ENCODE peak calls at places on chromosomes 2 and 18, in eight cellular contexts. One of them, this sample, is unnamed.

GRCh38 chr2:126653102-126653501 is 2.9 kb upstream of the GYPC start:
- DNase-seq in K562: peak; percentile 5
- DNase-seq in GM12864: no peak
- DNase-seq in kidney epithelial cell: no peak
- DNase-seq in stimulated activated CD8-positive, alpha-beta memory T cell treated with anti-CD3 and anti-CD28 coated beads, Interleukin-7, amount 100 ng/mL, for 24 hours: no peak
- DNase-seq in retina: no peak
- DNase-seq in erythroblast: no peak
- DNase-seq in naive thymus-derived CD4-positive, alpha-beta T cell: no peak
- DNase-seq in this sample: peak; percentile 15

GRCh38 chr18:50886914-50887313 is 8.0 kb downstream of the ME2 start:
- DNase-seq in K562: no peak
- DNase-seq in GM12864: no peak
- DNase-seq in kidney epithelial cell: no peak
- DNase-seq in stimulated activated CD8-positive, alpha-beta memory T cell treated with anti-CD3 and anti-CD28 coated beads, Interleukin-7, amount 100 ng/mL, for 24 hours: no peak
- DNase-seq in retina: no peak
- DNase-seq in erythroblast: no peak
- DNase-seq in naive thymus-derived CD4-positive, alpha-beta T cell: no peak
- DNase-seq in this sample: no peak

GRCh38 chr2:120012363-120012762 is 514 bp upstream of the EPB41L5 start:
- DNase-seq in K562: no peak
- DNase-seq in GM12864: no peak
- DNase-seq in kidney epithelial cell: no peak
- DNase-seq in stimulated activated CD8-positive, alpha-beta memory T cell treated with anti-CD3 and anti-CD28 coated beads, Interleukin-7, amount 100 ng/mL, for 24 hours: no peak
- DNase-seq in retina: no peak
- DNase-seq in erythroblast: no peak
- DNase-seq in naive thymus-derived CD4-positive, alpha-beta T cell: no peak
- DNase-seq in this sample: no peak

GRCh38 chr2:216520156-216520555 is 21.5 kb downstream of the RPL37A start:
- DNase-seq in K562: no peak
- DNase-seq in GM12864: no peak
- DNase-seq in kidney epithelial cell: no peak
- DNase-seq in stimulated activated CD8-positive, alpha-beta memory T cell treated with anti-CD3 and anti-CD28 coated beads, Interleukin-7, amount 100 ng/mL, for 24 hours: no peak
- DNase-seq in retina: no peak
- DNase-seq in erythroblast: no peak
- DNase-seq in naive thymus-derived CD4-positive, alpha-beta T cell: no peak
- DNase-seq in this sample: no peak

GRCh38 chr2:203606051-203606450 is 71.0 kb upstream of the RAPH1 start:
- DNase-seq in K562: no peak
- DNase-seq in GM12864: no peak
- DNase-seq in kidney epithelial cell: no peak
- DNase-seq in stimulated activated CD8-positive, alpha-beta memory T cell treated with anti-CD3 and anti-CD28 coated beads, Interleukin-7, amount 100 ng/mL, for 24 hours: no peak
- DNase-seq in retina: no peak
- DNase-seq in erythroblast: no peak
- DNase-seq in naive thymus-derived CD4-positive, alpha-beta T cell: no peak
- DNase-seq in this sample: no peak

GRCh38 chr2:71458413-71459083 is 5.2 kb downstream of the DYSF start:
- DNase-seq in K562: no peak
- DNase-seq in GM12864: no peak
- DNase-seq in kidney epithelial cell: peak; percentile 49
- DNase-seq in stimulated activated CD8-positive, alpha-beta memory T cell treated with anti-CD3 and anti-CD28 coated beads, Interleukin-7, amount 100 ng/mL, for 24 hours: no peak
- DNase-seq in retina: no peak
- DNase-seq in erythroblast: peak; percentile 41
- DNase-seq in naive thymus-derived CD4-positive, alpha-beta T cell: no peak
- DNase-seq in this sample: peak; percentile 61

GRCh38 chr2:198127627-198128026 is 323.2 kb downstream of the PLCL1 start:
- DNase-seq in K562: peak; percentile 53
- DNase-seq in GM12864: peak; percentile 38
- DNase-seq in kidney epithelial cell: peak; percentile 31
- DNase-seq in stimulated activated CD8-positive, alpha-beta memory T cell treated with anti-CD3 and anti-CD28 coated beads, Interleukin-7, amount 100 ng/mL, for 24 hours: no peak
- DNase-seq in retina: no peak
- DNase-seq in erythroblast: peak; percentile 73
- DNase-seq in naive thymus-derived CD4-positive, alpha-beta T cell: peak; percentile 51
- DNase-seq in this sample: peak; percentile 76

GRCh38 chr2:159903404-159904126 is 105.6 kb upstream of the CD302 start:
- DNase-seq in K562: no peak
- DNase-seq in GM12864: no peak
- DNase-seq in kidney epithelial cell: no peak
- DNase-seq in stimulated activated CD8-positive, alpha-beta memory T cell treated with anti-CD3 and anti-CD28 coated beads, Interleukin-7, amount 100 ng/mL, for 24 hours: peak; percentile 8
- DNase-seq in retina: no peak
- DNase-seq in erythroblast: no peak
- DNase-seq in naive thymus-derived CD4-positive, alpha-beta T cell: peak; percentile 68
- DNase-seq in this sample: peak; percentile 34

GRCh38 chr2:21754164-21754788 is 630.5 kb downstream of the TDRD15 start:
- DNase-seq in K562: no peak
- DNase-seq in GM12864: no peak
- DNase-seq in kidney epithelial cell: no peak
- DNase-seq in stimulated activated CD8-positive, alpha-beta memory T cell treated with anti-CD3 and anti-CD28 coated beads, Interleukin-7, amount 100 ng/mL, for 24 hours: no peak
- DNase-seq in retina: no peak
- DNase-seq in erythroblast: no peak
- DNase-seq in naive thymus-derived CD4-positive, alpha-beta T cell: no peak
- DNase-seq in this sample: no peak

GRCh38 chr2:71528749-71529148 is 75.4 kb downstream of the DYSF start:
- DNase-seq in K562: no peak
- DNase-seq in GM12864: no peak
- DNase-seq in kidney epithelial cell: no peak
- DNase-seq in stimulated activated CD8-positive, alpha-beta memory T cell treated with anti-CD3 and anti-CD28 coated beads, Interleukin-7, amount 100 ng/mL, for 24 hours: no peak
- DNase-seq in retina: no peak
- DNase-seq in erythroblast: no peak
- DNase-seq in naive thymus-derived CD4-positive, alpha-beta T cell: no peak
- DNase-seq in this sample: no peak

GRCh38 chr2:237210763-237211162 is 125.1 kb downstream of the COPS8 start:
- DNase-seq in K562: no peak
- DNase-seq in GM12864: no peak
- DNase-seq in kidney epithelial cell: no peak
- DNase-seq in stimulated activated CD8-positive, alpha-beta memory T cell treated with anti-CD3 and anti-CD28 coated beads, Interleukin-7, amount 100 ng/mL, for 24 hours: no peak
- DNase-seq in retina: no peak
- DNase-seq in erythroblast: no peak
- DNase-seq in naive thymus-derived CD4-positive, alpha-beta T cell: no peak
- DNase-seq in this sample: no peak

GRCh38 chr2:189249171-189249570 is 69.6 kb upstream of the COL5A2 start:
- DNase-seq in K562: no peak
- DNase-seq in GM12864: no peak
- DNase-seq in kidney epithelial cell: no peak
- DNase-seq in stimulated activated CD8-positive, alpha-beta memory T cell treated with anti-CD3 and anti-CD28 coated beads, Interleukin-7, amount 100 ng/mL, for 24 hours: no peak
- DNase-seq in retina: no peak
- DNase-seq in erythroblast: no peak
- DNase-seq in naive thymus-derived CD4-positive, alpha-beta T cell: no peak
- DNase-seq in this sample: no peak

GRCh38 chr2:67210430-67210829 is 186.7 kb upstream of the ETAA1 start:
- DNase-seq in K562: no peak
- DNase-seq in GM12864: no peak
- DNase-seq in kidney epithelial cell: no peak
- DNase-seq in stimulated activated CD8-positive, alpha-beta memory T cell treated with anti-CD3 and anti-CD28 coated beads, Interleukin-7, amount 100 ng/mL, for 24 hours: no peak
- DNase-seq in retina: no peak
- DNase-seq in erythroblast: no peak
- DNase-seq in naive thymus-derived CD4-positive, alpha-beta T cell: no peak
- DNase-seq in this sample: no peak

GRCh38 chr18:6004119-6004518 is 108.8 kb upstream of the TMEM200C start:
- DNase-seq in K562: no peak
- DNase-seq in GM12864: no peak
- DNase-seq in kidney epithelial cell: no peak
- DNase-seq in stimulated activated CD8-positive, alpha-beta memory T cell treated with anti-CD3 and anti-CD28 coated beads, Interleukin-7, amount 100 ng/mL, for 24 hours: no peak
- DNase-seq in retina: no peak
- DNase-seq in erythroblast: no peak
- DNase-seq in naive thymus-derived CD4-positive, alpha-beta T cell: no peak
- DNase-seq in this sample: no peak

GRCh38 chr2:166464187-166464586 is 29.9 kb downstream of the SCN7A start:
- DNase-seq in K562: no peak
- DNase-seq in GM12864: no peak
- DNase-seq in kidney epithelial cell: no peak
- DNase-seq in stimulated activated CD8-positive, alpha-beta memory T cell treated with anti-CD3 and anti-CD28 coated beads, Interleukin-7, amount 100 ng/mL, for 24 hours: no peak
- DNase-seq in retina: no peak
- DNase-seq in erythroblast: no peak
- DNase-seq in naive thymus-derived CD4-positive, alpha-beta T cell: no peak
- DNase-seq in this sample: no peak

GRCh38 chr2:33064349-33064801 is 117.6 kb downstream of the LTBP1 start:
- DNase-seq in K562: no peak
- DNase-seq in GM12864: no peak
- DNase-seq in kidney epithelial cell: no peak
- DNase-seq in stimulated activated CD8-positive, alpha-beta memory T cell treated with anti-CD3 and anti-CD28 coated beads, Interleukin-7, amount 100 ng/mL, for 24 hours: no peak
- DNase-seq in retina: no peak
- DNase-seq in erythroblast: peak; percentile 13
- DNase-seq in naive thymus-derived CD4-positive, alpha-beta T cell: no peak
- DNase-seq in this sample: no peak

GRCh38 chr2:182890305-182890704 is 23.9 kb upstream of the FRZB start:
- DNase-seq in K562: no peak
- DNase-seq in GM12864: no peak
- DNase-seq in kidney epithelial cell: no peak
- DNase-seq in stimulated activated CD8-positive, alpha-beta memory T cell treated with anti-CD3 and anti-CD28 coated beads, Interleukin-7, amount 100 ng/mL, for 24 hours: no peak
- DNase-seq in retina: no peak
- DNase-seq in erythroblast: no peak
- DNase-seq in naive thymus-derived CD4-positive, alpha-beta T cell: no peak
- DNase-seq in this sample: no peak

GRCh38 chr2:157746234-157746950 is 117.7 kb upstream of the ACVR1C start:
- DNase-seq in K562: no peak
- DNase-seq in GM12864: no peak
- DNase-seq in kidney epithelial cell: peak; percentile 42
- DNase-seq in stimulated activated CD8-positive, alpha-beta memory T cell treated with anti-CD3 and anti-CD28 coated beads, Interleukin-7, amount 100 ng/mL, for 24 hours: no peak
- DNase-seq in retina: no peak
- DNase-seq in erythroblast: no peak
- DNase-seq in naive thymus-derived CD4-positive, alpha-beta T cell: no peak
- DNase-seq in this sample: no peak

GRCh38 chr18:6009751-6010150 is 114.4 kb upstream of the TMEM200C start:
- DNase-seq in K562: no peak
- DNase-seq in GM12864: no peak
- DNase-seq in kidney epithelial cell: no peak
- DNase-seq in stimulated activated CD8-positive, alpha-beta memory T cell treated with anti-CD3 and anti-CD28 coated beads, Interleukin-7, amount 100 ng/mL, for 24 hours: no peak
- DNase-seq in retina: no peak
- DNase-seq in erythroblast: no peak
- DNase-seq in naive thymus-derived CD4-positive, alpha-beta T cell: no peak
- DNase-seq in this sample: no peak

GRCh38 chr2:24515841-24516240 is 24.8 kb downstream of the NCOA1 start:
- DNase-seq in K562: no peak
- DNase-seq in GM12864: no peak
- DNase-seq in kidney epithelial cell: no peak
- DNase-seq in stimulated activated CD8-positive, alpha-beta memory T cell treated with anti-CD3 and anti-CD28 coated beads, Interleukin-7, amount 100 ng/mL, for 24 hours: no peak
- DNase-seq in retina: no peak
- DNase-seq in erythroblast: peak; percentile 16
- DNase-seq in naive thymus-derived CD4-positive, alpha-beta T cell: no peak
- DNase-seq in this sample: peak; percentile 30

GRCh38 chr18:66971951-66972350 is 368.1 kb upstream of the CDH19 start:
- DNase-seq in K562: no peak
- DNase-seq in GM12864: no peak
- DNase-seq in kidney epithelial cell: no peak
- DNase-seq in stimulated activated CD8-positive, alpha-beta memory T cell treated with anti-CD3 and anti-CD28 coated beads, Interleukin-7, amount 100 ng/mL, for 24 hours: no peak
- DNase-seq in retina: no peak
- DNase-seq in erythroblast: no peak
- DNase-seq in naive thymus-derived CD4-positive, alpha-beta T cell: no peak
- DNase-seq in this sample: no peak

GRCh38 chr2:36044389-36044788 is 311.2 kb upstream of the CRIM1 start:
- DNase-seq in K562: no peak
- DNase-seq in GM12864: no peak
- DNase-seq in kidney epithelial cell: no peak
- DNase-seq in stimulated activated CD8-positive, alpha-beta memory T cell treated with anti-CD3 and anti-CD28 coated beads, Interleukin-7, amount 100 ng/mL, for 24 hours: no peak
- DNase-seq in retina: peak; percentile 36
- DNase-seq in erythroblast: no peak
- DNase-seq in naive thymus-derived CD4-positive, alpha-beta T cell: no peak
- DNase-seq in this sample: no peak

GRCh38 chr2:239927424-239927981 is 97.6 kb downstream of the NDUFA10 start:
- DNase-seq in K562: peak; percentile 79
- DNase-seq in GM12864: no peak
- DNase-seq in kidney epithelial cell: peak; percentile 61
- DNase-seq in stimulated activated CD8-positive, alpha-beta memory T cell treated with anti-CD3 and anti-CD28 coated beads, Interleukin-7, amount 100 ng/mL, for 24 hours: peak; percentile 55
- DNase-seq in retina: no peak
- DNase-seq in erythroblast: peak; percentile 52
- DNase-seq in naive thymus-derived CD4-positive, alpha-beta T cell: no peak
- DNase-seq in this sample: peak; percentile 83

GRCh38 chr18:905948-906415 is 1.3 kb downstream of the ADCYAP1 start:
- DNase-seq in K562: no peak
- DNase-seq in GM12864: no peak
- DNase-seq in kidney epithelial cell: no peak
- DNase-seq in stimulated activated CD8-positive, alpha-beta memory T cell treated with anti-CD3 and anti-CD28 coated beads, Interleukin-7, amount 100 ng/mL, for 24 hours: no peak
- DNase-seq in retina: peak; percentile 69
- DNase-seq in erythroblast: no peak
- DNase-seq in naive thymus-derived CD4-positive, alpha-beta T cell: no peak
- DNase-seq in this sample: no peak

GRCh38 chr2:328761-329160 is 40.9 kb upstream of the ALKAL2 start:
- DNase-seq in K562: no peak
- DNase-seq in GM12864: no peak
- DNase-seq in kidney epithelial cell: no peak
- DNase-seq in stimulated activated CD8-positive, alpha-beta memory T cell treated with anti-CD3 and anti-CD28 coated beads, Interleukin-7, amount 100 ng/mL, for 24 hours: no peak
- DNase-seq in retina: no peak
- DNase-seq in erythroblast: no peak
- DNase-seq in naive thymus-derived CD4-positive, alpha-beta T cell: no peak
- DNase-seq in this sample: no peak

GRCh38 chr2:144937899-144938298 is 418.0 kb upstream of the ZEB2 start:
- DNase-seq in K562: no peak
- DNase-seq in GM12864: no peak
- DNase-seq in kidney epithelial cell: no peak
- DNase-seq in stimulated activated CD8-positive, alpha-beta memory T cell treated with anti-CD3 and anti-CD28 coated beads, Interleukin-7, amount 100 ng/mL, for 24 hours: no peak
- DNase-seq in retina: no peak
- DNase-seq in erythroblast: no peak
- DNase-seq in naive thymus-derived CD4-positive, alpha-beta T cell: no peak
- DNase-seq in this sample: no peak

GRCh38 chr2:70977605-70978205 is 725 bp upstream of the ANKRD53 start:
- DNase-seq in K562: no peak
- DNase-seq in GM12864: no peak
- DNase-seq in kidney epithelial cell: peak; percentile 25
- DNase-seq in stimulated activated CD8-positive, alpha-beta memory T cell treated with anti-CD3 and anti-CD28 coated beads, Interleukin-7, amount 100 ng/mL, for 24 hours: no peak
- DNase-seq in retina: peak; percentile 52
- DNase-seq in erythroblast: peak; percentile 65
- DNase-seq in naive thymus-derived CD4-positive, alpha-beta T cell: no peak
- DNase-seq in this sample: no peak

GRCh38 chr2:189641565-189641964 is 19.7 kb upstream of the ASNSD1 start:
- DNase-seq in K562: peak; percentile 35
- DNase-seq in GM12864: no peak
- DNase-seq in kidney epithelial cell: no peak
- DNase-seq in stimulated activated CD8-positive, alpha-beta memory T cell treated with anti-CD3 and anti-CD28 coated beads, Interleukin-7, amount 100 ng/mL, for 24 hours: no peak
- DNase-seq in retina: no peak
- DNase-seq in erythroblast: peak; percentile 39
- DNase-seq in naive thymus-derived CD4-positive, alpha-beta T cell: no peak
- DNase-seq in this sample: no peak

GRCh38 chr2:235659767-235660322 is 166.0 kb downstream of the AGAP1 start:
- DNase-seq in K562: peak; percentile 19
- DNase-seq in GM12864: no peak
- DNase-seq in kidney epithelial cell: peak; percentile 67
- DNase-seq in stimulated activated CD8-positive, alpha-beta memory T cell treated with anti-CD3 and anti-CD28 coated beads, Interleukin-7, amount 100 ng/mL, for 24 hours: no peak
- DNase-seq in retina: no peak
- DNase-seq in erythroblast: peak; percentile 37
- DNase-seq in naive thymus-derived CD4-positive, alpha-beta T cell: no peak
- DNase-seq in this sample: peak; percentile 19

GRCh38 chr2:70132244-70133126 is 45.2 kb downstream of the PCBP1 start:
- DNase-seq in K562: no peak
- DNase-seq in GM12864: no peak
- DNase-seq in kidney epithelial cell: no peak
- DNase-seq in stimulated activated CD8-positive, alpha-beta memory T cell treated with anti-CD3 and anti-CD28 coated beads, Interleukin-7, amount 100 ng/mL, for 24 hours: no peak
- DNase-seq in retina: peak; percentile 42
- DNase-seq in erythroblast: peak; percentile 83
- DNase-seq in naive thymus-derived CD4-positive, alpha-beta T cell: peak; percentile 66
- DNase-seq in this sample: peak; percentile 86

GRCh38 chr2:157307021-157307420 is 18.6 kb downstream of the ERMN start:
- DNase-seq in K562: no peak
- DNase-seq in GM12864: no peak
- DNase-seq in kidney epithelial cell: peak; percentile 21
- DNase-seq in stimulated activated CD8-positive, alpha-beta memory T cell treated with anti-CD3 and anti-CD28 coated beads, Interleukin-7, amount 100 ng/mL, for 24 hours: no peak
- DNase-seq in retina: no peak
- DNase-seq in erythroblast: no peak
- DNase-seq in naive thymus-derived CD4-positive, alpha-beta T cell: no peak
- DNase-seq in this sample: peak; percentile 10

GRCh38 chr18:32956591-32957310 is 183.9 kb upstream of the KLHL14 start:
- DNase-seq in K562: no peak
- DNase-seq in GM12864: no peak
- DNase-seq in kidney epithelial cell: no peak
- DNase-seq in stimulated activated CD8-positive, alpha-beta memory T cell treated with anti-CD3 and anti-CD28 coated beads, Interleukin-7, amount 100 ng/mL, for 24 hours: no peak
- DNase-seq in retina: no peak
- DNase-seq in erythroblast: no peak
- DNase-seq in naive thymus-derived CD4-positive, alpha-beta T cell: no peak
- DNase-seq in this sample: no peak

GRCh38 chr2:165707088-165707487 is 87.0 kb downstream of the GALNT3 start:
- DNase-seq in K562: no peak
- DNase-seq in GM12864: no peak
- DNase-seq in kidney epithelial cell: no peak
- DNase-seq in stimulated activated CD8-positive, alpha-beta memory T cell treated with anti-CD3 and anti-CD28 coated beads, Interleukin-7, amount 100 ng/mL, for 24 hours: no peak
- DNase-seq in retina: no peak
- DNase-seq in erythroblast: no peak
- DNase-seq in naive thymus-derived CD4-positive, alpha-beta T cell: no peak
- DNase-seq in this sample: no peak

GRCh38 chr2:38528008-38528442 is 74.7 kb downstream of the HNRNPLL start:
- DNase-seq in K562: peak; percentile 43
- DNase-seq in GM12864: no peak
- DNase-seq in kidney epithelial cell: no peak
- DNase-seq in stimulated activated CD8-positive, alpha-beta memory T cell treated with anti-CD3 and anti-CD28 coated beads, Interleukin-7, amount 100 ng/mL, for 24 hours: peak; percentile 20
- DNase-seq in retina: peak; percentile 80
- DNase-seq in erythroblast: peak; percentile 20
- DNase-seq in naive thymus-derived CD4-positive, alpha-beta T cell: no peak
- DNase-seq in this sample: peak; percentile 89